ENCODE peak calls at places on chromosome 2, in five cellular contexts. A is ovary; U is stimulated activated CD4-positive, alpha-beta T cell treated with anti-CD3 and anti-CD28 coated beads, Interleukin-2, amount 100 ng/mL, for 48 hours; L is AG04450; W is NCI-H2081. X is an unnamed sample.

GRCh38 chr2:195160959-195161358 is 496.1 kb upstream of the SLC39A10 start:
- DNase-seq in A (no peak), U (no peak), L (no peak), W (no peak), X (no peak)

GRCh38 chr2:234534515-234534914 is 37.6 kb upstream of the ARL4C start:
- DNase-seq in A (no peak), U (no peak), L (no peak), W (no peak), X (no peak)

GRCh38 chr2:232900811-232901701 is 31.0 kb downstream of the SNORC start:
- DNase-seq in A (no peak), U (no peak), L (no peak), W (no peak), X (no peak)

GRCh38 chr2:1967242-1968210 is 223.2 kb upstream of the PXDN start:
- DNase-seq in A (no peak), U (no peak), L (no peak), W (no peak), X (no peak)

GRCh38 chr2:207438414-207439126 is 91.2 kb upstream of the CREB1 start:
- DNase-seq in A (no peak), U (no peak), L (no peak), W (no peak), X (no peak)

GRCh38 chr2:240298803-240299709 is 136.4 kb upstream of the GPC1 start:
- DNase-seq in A (no peak), U (no peak), L (no peak), W (no peak), X (no peak)

GRCh38 chr2:24342110-24342910 is 18.0 kb downstream of the ITSN2 start:
- DNase-seq in A (no peak), U (no peak), L (no peak), W (no peak), X (no peak)

GRCh38 chr2:16125614-16126125 is 185.3 kb downstream of the MYCN start:
- DNase-seq in A (no peak), U (no peak), L (no peak), W (no peak), X (no peak)

GRCh38 chr2:200625958-200626363 is 40.1 kb downstream of the AOX1 start:
- DNase-seq in A (no peak), U (no peak), L (no peak), W (no peak), X (no peak)

GRCh38 chr2:138919336-138919735 is 139.1 kb upstream of the NXPH2 start:
- DNase-seq in A (no peak), U (no peak), L (no peak), W (no peak), X (no peak)

GRCh38 chr2:75238670-75239330 is 39.5 kb upstream of the TACR1 start:
- DNase-seq in A (no peak), U (no peak), L (peak; percentile 65), W (no peak), X (no peak)

GRCh38 chr2:54557601-54558187 is 101.6 kb downstream of the SPTBN1 start:
- DNase-seq in A (peak; percentile 19), U (peak; percentile 65), L (no peak), W (peak; percentile 79), X (peak; percentile 74)

GRCh38 chr2:109185338-109185737 is 56.3 kb downstream of the SH3RF3 start:
- DNase-seq in A (peak; percentile 32), U (no peak), L (peak; percentile 73), W (no peak), X (no peak)

GRCh38 chr2:226677080-226677479 is 122.5 kb downstream of the IRS1 start:
- DNase-seq in A (no peak), U (no peak), L (no peak), W (no peak), X (no peak)

GRCh38 chr2:11142987-11143386 is 12.3 kb upstream of the SLC66A3 start:
- DNase-seq in A (no peak), U (no peak), L (no peak), W (no peak), X (no peak)

GRCh38 chr2:239725551-239725890 is 299.6 kb downstream of the NDUFA10 start:
- DNase-seq in A (no peak), U (no peak), L (no peak), W (no peak), X (no peak)

GRCh38 chr2:1601471-1602358 is 142.6 kb downstream of the PXDN start:
- DNase-seq in A (peak; percentile 73), U (no peak), L (no peak), W (no peak), X (peak; percentile 21)

GRCh38 chr2:43246641-43247040 is 20.2 kb upstream of the ZFP36L2 start:
- DNase-seq in A (no peak), U (no peak), L (no peak), W (no peak), X (no peak)

GRCh38 chr2:240581811-240582210 is 4.7 kb upstream of the CAPN10 start:
- DNase-seq in A (no peak), U (no peak), L (no peak), W (no peak), X (no peak)

GRCh38 chr2:43127208-43127940 is 99.0 kb downstream of the ZFP36L2 start:
- DNase-seq in A (no peak), U (peak; percentile 99), L (no peak), W (peak; percentile 13), X (peak; percentile 68)

GRCh38 chr2:567865-568638 is 109.2 kb downstream of the TMEM18 start:
- DNase-seq in A (peak; percentile 68), U (no peak), L (no peak), W (no peak), X (no peak)

GRCh38 chr2:174350018-174350417 is 15.3 kb downstream of the SP9 start:
- DNase-seq in A (no peak), U (no peak), L (no peak), W (peak; percentile 37), X (no peak)

GRCh38 chr2:210271300-210271699 is 43.7 kb downstream of the MYL1 start:
- DNase-seq in A (no peak), U (no peak), L (no peak), W (no peak), X (no peak)

GRCh38 chr2:71668326-71669057 is 215.1 kb downstream of the DYSF start:
- DNase-seq in A (no peak), U (no peak), L (no peak), W (no peak), X (no peak)

GRCh38 chr2:241260911-241261310 is 54.6 kb downstream of the HDLBP start:
- DNase-seq in A (no peak), U (no peak), L (no peak), W (no peak), X (no peak)

GRCh38 chr2:36667931-36668330 is 28.6 kb upstream of the VIT start:
- DNase-seq in A (no peak), U (no peak), L (no peak), W (no peak), X (no peak)